ENCODE peak calls at places on chromosomes 3 and 15, in eight cellular contexts. Z, R, M, O, X, I, B and H are unnamed samples.

GRCh38 chr15:66924889-66925288 is 140.5 kb upstream of the SMAD3 start:
- DNase-seq in X (no peak), R (no peak), O (no peak), Z (no peak), I (no peak), B (no peak), M (no peak), H (no peak)

GRCh38 chr3:107366766-107367165 is 10.5 kb upstream of the CCDC54 start:
- DNase-seq in M (no peak), O (no peak), X (no peak), I (peak; percentile 72), B (no peak), Z (no peak), R (no peak), H (no peak)

GRCh38 chr3:59115355-59116136 is 65.7 kb upstream of the CFAP20DC start:
- DNase-seq in Z (no peak), M (no peak), I (no peak), O (peak; percentile 69), B (no peak), R (no peak), X (no peak), H (no peak)

GRCh38 chr3:50268703-50269451 is at the start of gene SEMA3B:
- DNase-seq in R (no peak), O (peak; percentile 74), I (peak; percentile 29), X (no peak), B (peak; percentile 71), Z (no peak), M (no peak), H (peak; percentile 31)

GRCh38 chr3:12294885-12295580 is 6.2 kb downstream of the PPARG start:
- DNase-seq in R (no peak), M (no peak), O (peak; percentile 86), I (peak; percentile 87), X (no peak), Z (peak; percentile 15), B (no peak), H (peak; percentile 44)

GRCh38 chr3:16090013-16090412 is 84.5 kb upstream of the GALNT15 start:
- DNase-seq in X (no peak), B (peak; percentile 12), R (no peak), Z (no peak), M (no peak), O (peak; percentile 96), I (peak; percentile 100), H (peak; percentile 91)

GRCh38 chr15:50879016-50879415 is 29.5 kb upstream of the AP4E1 start:
- DNase-seq in X (peak; percentile 25), I (no peak), R (no peak), M (no peak), Z (no peak), B (no peak), O (no peak), H (no peak)

GRCh38 chr15:45715528-45715927 is 80.7 kb downstream of the SQOR start:
- DNase-seq in B (no peak), R (no peak), Z (no peak), X (peak; percentile 75), I (no peak), M (no peak), O (peak; percentile 45), H (no peak)

GRCh38 chr3:101888653-101889052 is 39.3 kb downstream of the NFKBIZ start:
- DNase-seq in B (no peak), O (no peak), X (no peak), I (no peak), M (no peak), R (no peak), Z (no peak), H (no peak)

GRCh38 chr3:139468407-139468806 is 7.9 kb downstream of the RBP2 start:
- DNase-seq in R (no peak), M (no peak), O (no peak), Z (no peak), B (no peak), I (no peak), X (no peak), H (no peak)

GRCh38 chr3:37855363-37855970 is 6.2 kb upstream of the CTDSPL start:
- DNase-seq in R (peak; percentile 65), X (peak; percentile 72), Z (peak; percentile 41), B (peak; percentile 53), M (peak; percentile 63), I (peak; percentile 45), O (peak; percentile 77), H (no peak)

GRCh38 chr3:161083131-161083530 is 22.0 kb downstream of the B3GALNT1 start:
- DNase-seq in X (no peak), B (no peak), R (no peak), M (no peak), O (no peak), Z (no peak), I (no peak), H (no peak)

GRCh38 chr3:169660709-169661566 is 2.6 kb downstream of the MECOM start:
- DNase-seq in Z (no peak), R (no peak), O (peak; percentile 50), B (no peak), X (no peak), M (no peak), I (peak; percentile 29), H (no peak)

GRCh38 chr3:30501526-30501925 is 104.9 kb upstream of the TGFBR2 start:
- DNase-seq in O (no peak), Z (no peak), M (no peak), R (no peak), B (no peak), X (no peak), I (no peak), H (no peak)

GRCh38 chr3:149771652-149772271 is 19.5 kb upstream of the COMMD2 start:
- DNase-seq in O (peak; percentile 71), Z (peak; percentile 33), B (peak; percentile 25), X (peak; percentile 45), R (no peak), M (peak; percentile 10), I (peak; percentile 25), H (no peak)

GRCh38 chr3:119500265-119500664 is 1.9 kb downstream of the TIMMDC1 start:
- DNase-seq in Z (no peak), I (no peak), B (no peak), M (no peak), O (no peak), X (no peak), R (no peak), H (no peak)
- H3K4me3 ChIP-seq in Z (peak overlapping the region; percentile 81), I (no peak overlapping the region), B (peak overlapping the region; percentile 96), M (no peak overlapping the region), O (peak overlapping the region; percentile 99), X (peak overlapping the region; percentile 75), R (no peak overlapping the region), H (no peak overlapping the region)

DNA sequence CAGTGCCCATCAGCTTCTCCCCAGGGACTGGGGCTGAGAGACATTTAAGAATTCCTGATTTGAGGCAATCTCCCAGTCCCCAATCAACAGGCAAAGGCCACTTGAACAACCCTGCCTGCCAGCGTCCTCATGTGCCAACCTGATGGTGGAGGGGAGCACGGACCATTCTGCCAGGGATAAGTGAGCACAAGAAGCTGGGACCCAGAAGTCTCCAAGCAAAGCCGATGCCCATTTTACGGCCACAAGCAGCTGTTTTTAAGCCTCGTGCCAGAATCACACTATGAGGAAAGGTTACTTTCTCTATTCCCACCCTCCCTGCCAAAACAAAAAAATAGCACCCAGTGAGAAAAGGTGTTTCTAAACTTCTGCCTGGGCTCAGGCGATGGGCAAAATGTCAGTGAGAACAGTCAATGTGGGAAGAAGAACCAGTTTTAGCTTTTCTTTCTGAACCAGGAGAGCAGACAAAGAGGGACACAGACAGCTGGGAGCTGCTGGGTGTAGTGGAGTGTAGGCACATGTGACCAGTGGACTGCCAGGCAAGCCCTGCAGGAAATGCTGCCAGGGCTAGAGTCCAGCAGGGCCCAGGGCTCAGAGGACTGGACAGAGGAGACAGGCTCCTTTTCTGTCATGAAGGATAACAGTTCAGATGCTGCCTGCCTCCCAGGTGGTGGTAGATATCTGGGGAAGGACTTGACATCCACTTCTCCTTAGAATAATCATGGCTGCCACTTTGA is 57.7 kb downstream of the ATP2B2 start:
- DNase-seq in I (no peak), B (no peak), O (no peak), X (no peak), M (no peak), R (no peak), Z (no peak), H (no peak)
- H3K4me3 ChIP-seq in I (no peak overlapping the region), B (no peak overlapping the region), O (no peak overlapping the region), X (no peak overlapping the region), M (no peak overlapping the region), R (no peak overlapping the region), Z (no peak overlapping the region), H (no peak overlapping the region)

GRCh38 chr15:58016776-58017175 is 48.7 kb downstream of the ALDH1A2 start:
- DNase-seq in I (no peak), Z (no peak), M (no peak), X (no peak), R (no peak), O (peak; percentile 9), B (no peak), H (no peak)

GRCh38 chr15:58021332-58022230 is 43.9 kb downstream of the ALDH1A2 start:
- DNase-seq in I (no peak), B (no peak), R (no peak), O (no peak), Z (no peak), X (no peak), M (no peak), H (no peak)

GRCh38 chr15:58017869-58018268 is 47.6 kb downstream of the ALDH1A2 start:
- DNase-seq in R (no peak), Z (no peak), O (no peak), B (no peak), X (no peak), I (no peak), M (no peak), H (no peak)

GRCh38 chr15:58015565-58015964 is 49.9 kb downstream of the ALDH1A2 start:
- DNase-seq in M (no peak), X (no peak), O (peak; percentile 77), Z (no peak), R (no peak), I (peak; percentile 26), B (no peak), H (no peak)

GRCh38 chr15:58019503-58020376 is 45.8 kb downstream of the ALDH1A2 start:
- DNase-seq in I (peak; percentile 41), M (no peak), B (no peak), O (peak; percentile 56), Z (no peak), R (no peak), X (no peak), H (no peak)
- H3K4me3 ChIP-seq in I (no peak overlapping the region), M (no peak overlapping the region), B (no peak overlapping the region), O (no peak overlapping the region), Z (no peak overlapping the region), R (no peak overlapping the region), X (no peak overlapping the region), H (no peak overlapping the region)

DNA sequence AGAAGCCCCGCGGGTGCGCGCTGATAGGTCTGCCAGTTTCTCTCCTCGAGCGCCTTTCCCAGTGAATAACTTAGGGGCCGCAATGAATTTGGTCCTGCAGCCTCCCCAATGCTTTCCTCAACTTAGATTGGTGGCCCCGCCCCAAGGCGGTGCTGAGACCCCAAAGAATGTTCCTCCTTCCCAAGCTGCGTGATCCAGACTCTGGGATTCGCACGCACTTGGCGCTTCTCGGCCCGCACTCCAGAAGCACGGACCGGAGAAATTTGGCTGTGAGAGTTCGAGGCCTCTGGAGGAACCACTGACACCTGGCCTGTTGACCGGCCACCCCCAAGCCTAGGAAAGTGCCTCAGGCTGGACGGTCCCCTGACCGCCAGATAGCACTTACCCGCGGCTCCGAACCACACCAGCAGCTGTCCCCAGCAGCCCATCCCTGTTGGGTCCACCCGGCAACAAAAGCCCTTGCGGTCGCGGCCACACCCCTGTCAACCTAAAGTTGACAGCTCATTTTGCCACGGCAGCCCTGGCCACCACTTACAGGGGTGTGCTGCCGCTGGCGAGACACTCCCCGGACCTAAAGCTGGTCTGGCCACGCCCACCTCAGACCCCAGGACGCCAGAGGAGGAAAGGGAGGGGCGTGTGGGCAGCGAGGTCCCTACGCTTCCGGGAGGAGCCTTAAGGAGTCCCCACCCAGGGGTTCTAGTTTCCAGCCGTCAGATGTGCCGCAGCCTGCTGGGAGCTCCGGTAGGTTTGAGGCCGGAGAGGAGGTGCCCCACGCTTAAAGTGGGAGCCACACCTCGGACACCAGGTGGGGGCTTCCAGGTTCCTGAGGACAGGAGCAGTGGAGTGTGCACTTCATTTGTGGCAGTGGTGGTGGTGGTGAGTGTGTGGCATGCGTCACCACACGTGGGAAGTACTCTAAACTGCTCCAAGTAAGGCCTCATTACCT is at the start of gene LTK:
- DNase-seq in M (no peak), B (no peak), I (no peak), Z (peak; percentile 65), X (no peak), R (no peak), O (peak; percentile 22), H (no peak)
- H3K4me3 ChIP-seq in M (peak within 1 kb of the TSS; percentile 58), B (no peak within 1 kb of the TSS), I (peak within 1 kb of the TSS; percentile 24), Z (peak within 1 kb of the TSS; percentile 79), X (no peak within 1 kb of the TSS), R (peak within 1 kb of the TSS; percentile 53), O (peak within 1 kb of the TSS; percentile 61), H (peak within 1 kb of the TSS; percentile 15)